ENCODE peak calls at places on chromosomes 16 and 17, in five cellular contexts. B, F, K, V and P are unnamed samples. For H3K4me1, the result is how much of the 10 kb centered on the place peaks cover.

GRCh38 chr16:12089492-12090161 is 113.1 kb downstream of the SNX29 start:
- DNase-seq in V (no peak), F (no peak), K (peak), B (peak), P (no peak)

GRCh38 chr16:56614549-56614991 is 6.2 kb downstream of the MT2A start:
- DNase-seq in V (no peak), B (no peak), F (no peak), K (no peak), P (no peak)

GRCh38 chr16:82187829-82188228 is 17.8 kb upstream of the MPHOSPH6 start:
- DNase-seq in B (no peak), K (no peak), F (no peak), V (no peak), P (no peak)

GRCh38 chr17:81020767-81021497 is 14.0 kb upstream of the BAIAP2 start:
- DNase-seq in K (no peak), B (no peak), F (no peak), V (no peak), P (no peak)

GRCh38 chr16:85316321-85316919 is 204.1 kb upstream of the CIBAR2 start:
- DNase-seq in F (no peak), V (peak), K (no peak), B (peak), P (peak)

GRCh38 chr17:6555331-6556120 is 829 bp downstream of the PITPNM3 start:
- DNase-seq in V (no peak), K (peak), F (no peak), B (no peak), P (peak)

GRCh38 chr17:74176546-74177001 is 26.9 kb upstream of the RPL38 start:
- DNase-seq in B (peak), F (no peak), V (peak), K (peak), P (peak)

GRCh38 chr17:27603870-27604794 is 26.9 kb upstream of the LGALS9 start:
- DNase-seq in V (no peak), F (no peak), K (no peak), B (no peak), P (no peak)

GRCh38 chr17:78534492-78535284 is 42.5 kb downstream of the DNAH17 start:
- DNase-seq in V (no peak), B (no peak), K (no peak), F (no peak), P (no peak)

GRCh38 chr16:23679274-23679985 is 741 bp downstream of the PLK1 start:
- DNase-seq in B (no peak), F (no peak), V (peak), K (no peak), P (no peak)

GRCh38 chr16:12458591-12459400 is 344.9 kb downstream of the CPPED1 start:
- DNase-seq in V (no peak), B (peak), F (no peak), K (no peak), P (no peak)

GRCh38 chr16:69182730-69183416 is 4.1 kb upstream of the SNTB2 start:
- DNase-seq in V (no peak), B (no peak), K (no peak), F (no peak), P (peak)

GRCh38 chr16:68592466-68593337 is 52.4 kb upstream of the CDH3 start:
- DNase-seq in B (peak), V (no peak), K (no peak), F (no peak), P (no peak)

GRCh38 chr16:23753908-23754593 is 775 bp upstream of the CHP2 start:
- DNase-seq in F (no peak), B (no peak), V (no peak), K (no peak), P (no peak)

GRCh38 chr17:17761894-17762781 is 74.6 kb downstream of the SREBF1 start:
- DNase-seq in B (no peak), F (no peak), V (no peak), K (no peak), P (no peak)
- H3K4me1 ChIP-seq in B (under half), F (under half), V (under half), K (under half), P (under half)

DNA sequence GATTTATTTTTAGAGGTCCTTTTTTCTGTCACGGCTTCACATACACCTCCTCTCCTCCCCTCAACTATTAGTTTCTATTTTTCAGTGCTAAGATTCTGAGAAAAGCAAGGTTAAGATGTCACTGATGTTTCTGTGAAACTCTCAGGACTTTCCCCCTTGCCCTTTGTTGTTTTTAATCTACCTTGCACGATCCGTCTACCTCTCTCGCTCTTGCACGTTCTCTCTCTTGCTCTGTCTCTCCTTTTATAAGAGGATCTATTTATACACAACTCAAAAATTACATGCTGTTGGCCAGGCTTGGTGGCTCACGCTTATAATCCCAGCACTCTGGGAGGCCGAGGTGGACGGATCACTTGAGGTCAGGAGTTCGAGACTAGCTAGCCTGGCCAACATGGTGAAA is 43.6 kb downstream of the RPA1 start:
- DNase-seq in V (no peak), B (no peak), K (no peak), F (no peak), P (no peak)
- H3K4me1 ChIP-seq in V (under half), B (under half), K (under half), F (under half), P (under half)

DNA sequence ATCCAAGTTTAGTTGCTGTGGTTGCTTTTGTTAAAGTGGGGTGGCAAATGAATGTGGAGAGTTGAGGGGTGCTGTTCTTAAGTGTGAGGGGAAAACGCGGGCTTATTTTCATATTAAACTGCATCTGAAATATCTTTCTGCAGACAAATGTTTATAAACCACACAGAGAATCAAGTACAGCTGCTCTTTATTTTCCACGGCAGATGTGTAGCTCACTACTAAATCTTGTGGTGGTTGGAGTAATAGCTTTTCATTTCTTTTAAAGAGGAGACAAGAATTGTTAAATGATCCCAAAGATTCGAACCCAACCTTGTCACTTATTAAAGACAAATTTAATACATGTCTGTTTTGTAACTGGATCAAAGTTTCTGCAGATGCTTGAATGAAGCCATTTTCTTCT is 2.1 kb downstream of the CLTC start:
- DNase-seq in K (no peak), V (no peak), B (no peak), F (no peak), P (no peak)
- H3K4me1 ChIP-seq in K (under half), V (under half), B (under half), F (under half), P (half or more)

GRCh38 chr17:46118969-46119368 is 74.3 kb downstream of the KANSL1 start:
- DNase-seq in K (no peak), B (no peak), V (no peak), F (no peak), P (no peak)
- H3K4me1 ChIP-seq in K (under half), B (under half), V (under half), F (under half), P (half or more)

GRCh38 chr17:48246623-48247022 is 139.1 kb downstream of the SNX11 start:
- DNase-seq in V (peak), F (no peak), B (no peak), K (peak), P (no peak)
- H3K4me1 ChIP-seq in V (half or more), F (under half), B (under half), K (under half), P (under half)